ENCODE peak calls at places on chromosomes 5 and 9, in four cellular contexts. I is hepatocyte, O is GM23338, V is neural progenitor cell. D is an unnamed sample.

GRCh38 chr5:180086816-180087426 is 15.4 kb upstream of the RNF130 start:
- DNase-seq in V (no peak), O (no peak), I (no peak), D (no peak)

GRCh38 chr5:59489551-59489950 is 404.0 kb downstream of the PDE4D start:
- DNase-seq in I (no peak), O (no peak), V (no peak), D (peak)

GRCh38 chr5:100647461-100648230 is 112.5 kb downstream of the FAM174A start:
- DNase-seq in V (peak), I (peak), O (peak), D (peak)

GRCh38 chr9:99579964-99580363 is 241.7 kb upstream of the NR4A3 start:
- DNase-seq in V (no peak), O (no peak), I (no peak), D (no peak)

GRCh38 chr9:115939065-115939765 is 214.4 kb upstream of the PAPPA start:
- DNase-seq in I (no peak), V (no peak), O (no peak), D (peak)

GRCh38 chr9:88932766-88933165 is 58.5 kb upstream of the S1PR3 start:
- DNase-seq in O (peak), I (no peak), V (no peak), D (no peak)

GRCh38 chr9:125233678-125234077 is 7.5 kb downstream of the HSPA5 start:
- DNase-seq in V (no peak), O (no peak), I (peak), D (peak)

GRCh38 chr5:126106032-126106431 is 317.2 kb upstream of the GRAMD2B start:
- DNase-seq in O (no peak), V (no peak), I (peak), D (peak)

GRCh38 chr9:112850840-112851239 is 39.8 kb downstream of the SLC46A2 start:
- DNase-seq in V (no peak), O (no peak), I (no peak), D (no peak)

DNA sequence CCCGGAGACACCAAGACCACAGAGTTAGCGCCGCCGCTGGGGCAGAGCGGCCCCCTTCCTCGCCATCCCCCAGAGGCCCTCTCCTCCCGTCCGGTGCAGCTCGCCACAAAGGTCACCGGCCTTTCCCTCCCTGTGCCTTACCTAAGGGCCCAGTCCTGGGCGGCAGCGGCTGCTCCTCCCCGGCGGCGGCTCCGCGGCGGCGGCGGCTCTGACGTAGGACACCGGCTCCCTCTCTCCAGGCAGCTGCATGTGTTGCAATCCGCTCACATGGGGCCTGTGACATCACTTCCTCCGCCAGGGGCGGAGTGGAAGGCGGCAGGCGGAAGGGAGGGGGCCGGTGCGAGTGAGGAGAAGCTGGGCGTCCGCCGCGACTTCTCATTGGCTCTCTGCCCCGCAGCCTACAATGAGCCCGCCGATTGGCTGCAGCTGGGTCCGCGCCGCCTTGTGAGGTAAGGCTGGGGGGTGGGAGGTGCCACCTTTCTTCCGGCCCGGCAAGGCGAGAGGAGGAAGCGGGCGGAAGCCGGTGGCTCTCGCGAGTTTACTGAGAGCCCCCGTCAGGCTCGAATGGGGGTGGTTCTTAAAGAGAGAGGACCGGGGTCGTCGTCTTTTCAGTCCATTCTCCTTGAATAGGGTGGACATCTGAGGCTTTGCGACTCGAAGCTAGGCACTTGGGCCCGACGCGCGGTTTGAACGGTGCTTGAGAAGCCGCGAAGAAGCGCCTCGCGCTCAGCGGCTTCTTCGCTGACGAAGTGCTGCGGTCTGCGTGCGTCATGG is at the start of gene ETF1:
- DNase-seq in O (peak), I (peak), V (peak), D (peak)
- H2AFZ ChIP-seq in O (peak), I (peak), V (peak), D (peak)

DNA sequence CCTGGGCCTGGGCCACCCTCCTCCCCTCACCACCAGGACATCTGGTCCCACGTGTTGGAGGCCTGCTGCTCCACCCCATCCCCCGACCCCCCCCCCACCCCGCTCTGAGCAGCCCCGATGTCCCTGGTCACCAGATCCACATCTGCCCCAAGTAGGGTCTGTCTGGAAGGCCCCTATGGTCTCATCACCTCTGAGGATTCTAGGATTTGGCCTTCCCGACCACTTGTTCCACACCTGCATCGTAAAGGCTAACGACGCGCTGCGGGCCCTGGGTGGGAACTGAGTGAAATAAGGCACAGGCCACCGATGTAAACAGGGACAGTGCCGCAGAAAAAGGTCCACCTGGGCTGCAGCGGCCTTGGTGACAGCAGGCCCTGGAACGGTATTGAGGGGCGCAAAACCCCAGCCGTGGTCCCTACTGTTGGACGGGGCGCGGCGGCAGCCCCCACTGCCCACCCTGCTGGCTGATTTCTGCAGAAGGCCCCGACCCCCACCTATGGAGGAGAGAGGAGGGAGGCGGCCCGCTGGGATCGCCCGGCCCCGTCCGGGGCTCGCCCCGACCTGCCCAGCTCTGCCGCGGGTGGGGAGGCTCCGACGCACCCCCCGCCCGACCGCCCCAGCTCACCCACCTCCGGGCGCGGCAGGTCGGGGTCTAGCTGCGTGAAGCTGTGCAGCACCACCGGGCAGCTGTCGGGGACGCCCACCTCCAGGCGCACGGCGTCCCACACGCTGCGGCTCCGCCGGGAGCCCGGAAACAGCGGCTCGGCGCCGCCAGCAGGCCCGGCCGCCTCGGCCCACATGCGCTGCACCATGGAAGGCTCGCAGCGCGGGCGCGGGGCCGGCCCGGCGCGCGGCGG is 469 bp downstream of the RALGDS start:
- DNase-seq in I (no peak), V (no peak), O (peak), D (peak)
- H3K27ac ChIP-seq in I (peak), V (no peak), O (no peak), D (no peak)

DNA sequence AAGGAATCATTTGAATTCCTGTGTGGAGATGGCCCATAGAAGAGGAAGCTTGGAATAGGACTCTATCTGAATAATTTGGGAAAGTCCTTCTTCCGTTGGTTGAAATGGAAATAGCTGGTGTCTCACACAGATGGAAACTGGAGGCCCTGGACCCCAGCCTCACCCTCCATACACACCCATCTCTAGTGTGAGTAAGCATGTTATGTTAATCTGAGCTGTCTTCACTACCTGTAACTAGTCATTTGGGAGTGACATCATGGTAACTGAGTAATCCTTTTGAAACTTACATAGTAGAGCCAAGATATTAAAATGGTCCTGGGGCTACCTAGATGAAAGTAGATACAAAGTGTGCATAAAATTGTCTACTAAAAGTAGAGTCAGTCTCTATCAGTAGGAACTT is 184.4 kb downstream of the CD180 start:
- DNase-seq in V (no peak), O (no peak), I (no peak), D (peak)
- TF ChIP-seq EZH2phosphoT487 in V (no peak), O (no peak), I (no peak), D (no peak)

DNA sequence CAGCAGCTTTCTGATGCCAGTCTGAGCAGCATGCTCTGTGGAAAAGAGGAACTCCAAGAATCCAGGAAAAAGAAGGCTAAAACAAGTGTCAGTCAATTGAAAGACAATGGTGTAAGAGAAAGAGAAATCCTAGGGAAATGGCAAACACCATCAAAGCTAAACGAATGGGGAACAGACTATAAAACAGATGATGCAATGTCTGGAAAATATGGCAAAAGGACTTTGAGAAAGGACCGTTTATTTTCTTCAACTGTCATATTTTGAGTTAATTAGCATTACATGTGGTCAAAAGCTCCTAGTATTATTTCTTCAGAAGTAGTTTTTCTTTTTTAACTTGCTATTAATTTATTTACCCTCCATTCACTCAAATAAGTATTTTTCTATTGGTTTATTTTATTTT is 465.2 kb downstream of the LRRC70 start:
- DNase-seq in V (no peak), I (no peak), O (peak), D (no peak)
- H2AFZ ChIP-seq in V (peak), I (no peak), O (peak), D (no peak)

DNA sequence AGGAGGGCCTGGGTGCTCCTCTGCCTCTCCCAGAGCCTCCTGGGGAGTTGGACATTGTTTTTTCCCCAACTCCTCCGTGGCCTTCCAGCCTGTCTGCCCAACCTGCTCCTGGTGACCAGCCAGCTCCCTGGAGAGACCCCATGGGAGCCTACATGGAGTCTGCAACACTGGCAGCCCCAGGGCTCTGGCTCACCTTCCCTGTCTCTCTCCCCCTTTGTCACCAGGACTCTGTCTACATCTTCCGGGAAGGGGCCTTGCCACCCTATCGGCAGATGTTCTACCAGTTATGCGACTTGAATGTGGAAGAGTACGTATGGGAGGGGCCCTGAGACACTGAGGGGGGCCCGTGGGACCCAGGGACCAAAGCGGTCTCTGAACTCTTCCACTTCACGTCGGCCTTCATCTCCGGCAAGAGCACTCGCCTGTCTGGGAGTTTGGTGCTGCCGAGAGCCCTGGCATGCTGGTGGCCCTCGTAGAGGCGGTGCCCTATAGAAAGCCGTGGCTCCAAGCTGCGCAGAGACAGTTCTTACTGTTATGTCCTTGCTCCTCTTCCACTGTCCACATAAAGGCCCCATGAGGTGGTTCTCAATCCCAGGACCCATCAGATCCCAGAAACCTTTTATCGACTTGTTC is 5.9 kb upstream of the CEL start:
- DNase-seq in V (no peak), O (no peak), I (no peak), D (no peak)
- H3K27ac ChIP-seq in V (no peak), O (no peak), I (no peak), D (no peak)

DNA sequence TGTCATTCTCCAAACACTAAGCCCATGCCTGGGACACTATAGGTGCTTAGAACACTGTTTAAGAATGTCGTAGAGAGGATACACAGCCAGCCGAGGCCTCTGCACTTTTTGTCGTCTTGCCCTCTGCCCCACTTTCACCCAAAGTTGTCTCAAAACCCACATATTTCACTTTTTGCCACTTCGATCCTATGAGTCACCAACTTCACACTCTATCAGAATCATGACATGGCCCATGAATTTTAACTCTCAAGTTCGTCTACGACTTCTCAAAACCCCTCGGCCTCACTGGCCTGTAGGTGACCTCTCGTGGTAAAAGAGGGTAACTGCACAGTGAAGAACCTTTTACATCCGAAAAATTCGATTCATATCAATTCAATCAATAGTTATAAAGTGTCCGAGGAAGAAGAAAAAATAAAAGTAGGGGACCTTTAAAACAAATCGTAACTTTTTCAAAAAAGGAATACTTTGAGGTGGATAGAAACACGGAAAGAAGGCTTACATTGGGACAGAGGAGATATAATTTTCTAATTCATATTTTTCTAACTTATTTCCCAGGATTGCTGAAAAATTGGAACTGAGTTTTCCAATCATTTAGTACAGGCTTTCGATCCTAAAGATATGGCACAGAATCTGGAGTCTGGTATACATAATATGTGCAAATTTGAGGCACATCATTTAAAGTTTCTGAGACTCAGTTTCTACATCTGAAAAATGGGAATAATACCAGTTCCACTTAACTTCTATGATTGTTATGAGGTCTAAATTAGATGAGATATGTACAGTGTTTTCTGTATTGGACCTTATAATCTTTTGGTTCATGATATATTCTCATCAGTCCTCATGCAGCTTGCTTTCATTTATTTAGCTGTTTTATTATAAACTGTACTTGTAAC is 122.6 kb downstream of the APBA1 start:
- DNase-seq in V (peak), O (peak), I (peak), D (peak)
- TF ChIP-seq EZH2phosphoT487 in V (no peak), O (no peak), I (no peak), D (no peak)

DNA sequence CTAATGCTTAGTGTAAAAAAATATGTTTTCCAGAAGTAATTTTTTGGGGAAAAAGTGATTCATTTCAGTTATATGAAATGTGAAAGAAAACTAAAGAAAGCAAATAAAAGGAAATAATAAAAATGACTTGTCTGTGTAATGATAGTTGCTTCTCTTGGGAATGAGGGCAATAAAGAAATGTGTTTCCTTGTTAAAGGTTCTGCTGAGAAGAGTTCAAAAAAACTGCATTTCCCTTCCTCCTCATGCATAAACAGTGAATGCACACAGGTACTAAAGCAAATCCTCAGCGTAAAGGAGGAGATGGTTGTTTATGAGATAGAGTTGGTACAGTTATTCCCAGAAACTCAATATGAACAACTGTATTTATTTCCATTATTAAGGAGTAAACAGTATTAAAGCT is 307.6 kb downstream of the GLIS3 start:
- DNase-seq in V (no peak), O (no peak), I (no peak), D (no peak)
- H2AFZ ChIP-seq in V (no peak), O (peak), I (no peak), D (no peak)

GRCh38 chr5:167953151-167953788 is 338.2 kb upstream of the WWC1 start:
- DNase-seq in O (no peak), V (peak), I (no peak), D (no peak)
- H3K27ac ChIP-seq in O (no peak), V (no peak), I (no peak), D (peak)

GRCh38 chr5:31192442-31192841 is 1.0 kb upstream of the CDH6 start:
- DNase-seq in O (no peak), I (no peak), V (peak), D (no peak)

GRCh38 chr5:31194458-31194808 is 947 bp downstream of the CDH6 start:
- DNase-seq in I (no peak), O (no peak), V (peak), D (peak)

GRCh38 chr5:31193591-31194457 is at the start of gene CDH6:
- DNase-seq in V (peak), O (peak), I (peak), D (peak)

GRCh38 chr5:31194892-31195291 is 1.4 kb downstream of the CDH6 start:
- DNase-seq in I (no peak), V (no peak), O (no peak), D (peak)

GRCh38 chr5:31193026-31193425 is 460 bp upstream of the CDH6 start:
- DNase-seq in O (peak), I (no peak), V (no peak), D (no peak)
- TF ChIP-seq EZH2phosphoT487 in O (no peak), I (no peak), V (no peak), D (no peak)

GRCh38 chr9:96554326-96554725 is 65.3 kb downstream of the CDC14B start:
- DNase-seq in O (no peak), I (no peak), V (no peak), D (peak)

GRCh38 chr9:96557921-96558320 is 61.7 kb downstream of the CDC14B start:
- DNase-seq in V (no peak), I (no peak), O (no peak), D (no peak)

GRCh38 chr9:96554801-96555566 is 64.7 kb downstream of the CDC14B start:
- DNase-seq in I (no peak), O (no peak), V (no peak), D (peak)

GRCh38 chr9:96556701-96557461 is 62.8 kb downstream of the CDC14B start:
- DNase-seq in V (peak), I (no peak), O (peak), D (peak)

DNA sequence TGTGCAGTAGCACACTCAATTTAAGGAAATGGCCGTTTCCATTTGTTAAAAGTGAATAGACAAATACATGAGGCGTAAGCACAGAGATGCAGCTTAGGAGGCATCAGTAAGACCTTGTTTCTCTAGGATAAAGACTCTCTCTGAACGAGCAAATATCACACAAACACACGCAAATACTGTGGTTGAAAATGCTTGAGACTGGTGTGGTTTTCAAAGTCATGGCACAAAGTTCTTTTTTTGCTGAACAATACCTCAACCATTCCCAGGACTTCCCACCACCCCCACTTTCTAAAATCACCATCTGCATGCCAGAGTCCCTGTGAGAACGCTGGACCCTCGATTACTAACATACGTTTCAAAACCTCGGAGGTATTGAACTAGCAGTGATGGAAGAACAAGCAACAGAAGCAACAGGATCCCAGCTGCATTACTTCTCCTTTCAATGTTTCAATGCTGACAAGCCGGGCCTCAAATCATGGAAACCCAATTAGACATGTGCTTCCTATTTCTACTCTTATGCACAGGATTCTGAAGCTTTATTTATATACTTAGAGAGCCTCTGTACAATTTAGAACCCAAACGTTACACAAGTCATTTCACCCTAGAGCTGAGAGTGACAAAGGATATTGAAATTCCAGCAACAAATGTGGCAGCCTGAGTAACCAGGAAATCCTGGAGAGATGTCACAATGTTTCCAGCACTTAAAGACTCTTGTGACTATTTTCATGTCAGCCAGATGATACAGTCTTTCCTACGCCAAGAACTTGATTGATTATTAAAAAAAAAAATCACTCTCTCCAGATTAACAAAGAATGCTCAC is 63.9 kb downstream of the CDC14B start:
- DNase-seq in O (no peak), I (no peak), V (no peak), D (peak)
- H2AFZ ChIP-seq in O (no peak), I (no peak), V (no peak), D (peak)

D was measured in GM23248.